ENCODE peak calls at places on chromosomes 5 and 9, in ten cellular contexts. X is nephron progenitor cell; R is amniotic stem cell; J is cardiac fibroblast; N is kidney; Q is GM04504; K is stimulated activated CD4-positive, alpha-beta T cell treated with anti-CD3 and anti-CD28 coated beads, Interleukin-12 subunit alpha, Interleukin-12 subunit beta, amount 100 ng/mL, for 48 hours; L is progenitor cell of endocrine pancreas; O is endodermal cell; F is T-helper 1 cell. P is an unnamed sample.

GRCh38 chr5:141878186-141878770 is at the start of gene PCDH1:
- DNase-seq in X (peak), R (no peak), J (peak), N (peak), Q (no peak), K (no peak), L (peak), O (no peak), F (no peak), P (peak)

GRCh38 chr5:172235132-172235780 is 41.3 kb downstream of the EFCAB9 start:
- DNase-seq in X (no peak), R (no peak), J (peak), N (no peak), Q (peak), K (no peak), L (no peak), O (no peak), F (peak), P (peak)

GRCh38 chr9:85645909-85646627 is 95.7 kb downstream of the AGTPBP1 start:
- DNase-seq in X (no peak), R (no peak), J (no peak), N (no peak), Q (no peak), K (no peak), L (no peak), O (no peak), F (peak), P (no peak)

GRCh38 chr9:10238087-10238486 is 374.7 kb downstream of the PTPRD start:
- DNase-seq in X (no peak), R (no peak), J (no peak), N (no peak), Q (no peak), K (no peak), L (no peak), O (no peak), F (no peak), P (peak)

GRCh38 chr5:154652746-154653417 is 102.3 kb upstream of the LARP1 start:
- DNase-seq in X (no peak), R (no peak), J (peak), N (peak), Q (no peak), K (no peak), L (no peak), O (no peak), F (no peak), P (peak)

GRCh38 chr5:166726406-166726805 is 1565.0 kb upstream of the WWC1 start:
- DNase-seq in X (no peak), R (no peak), J (no peak), N (no peak), Q (no peak), K (no peak), L (no peak), O (peak), F (no peak), P (no peak)

GRCh38 chr5:101543780-101544179 is 640.7 kb upstream of the ST8SIA4 start:
- DNase-seq in X (no peak), R (no peak), J (no peak), N (no peak), Q (no peak), K (no peak), L (no peak), O (no peak), F (no peak), P (peak)

GRCh38 chr9:89427621-89428221 is 70.2 kb downstream of the SEMA4D start:
- DNase-seq in X (no peak), R (no peak), J (no peak), N (peak), Q (no peak), K (peak), L (no peak), O (no peak), F (peak), P (no peak)

GRCh38 chr5:167814828-167815227 is 476.6 kb upstream of the WWC1 start:
- DNase-seq in X (no peak), R (peak), J (peak), N (no peak), Q (peak), K (no peak), L (no peak), O (peak), F (no peak), P (peak)

GRCh38 chr5:108415726-108416125 is 33.8 kb upstream of the FBXL17 start:
- DNase-seq in X (no peak), R (no peak), J (no peak), N (no peak), Q (no peak), K (no peak), L (no peak), O (no peak), F (no peak), P (no peak)

GRCh38 chr5:143812085-143812705 is at the start of gene HMHB1:
- DNase-seq in X (no peak), R (no peak), J (no peak), N (peak), Q (no peak), K (no peak), L (no peak), O (no peak), F (peak), P (no peak)

GRCh38 chr9:129385615-129385934 is 207.5 kb upstream of the IER5L start:
- DNase-seq in X (no peak), R (no peak), J (no peak), N (peak), Q (no peak), K (no peak), L (no peak), O (no peak), F (no peak), P (no peak)

GRCh38 chr5:102600964-102601363 is 102.2 kb upstream of the SLCO6A1 start:
- DNase-seq in X (no peak), R (no peak), J (peak), N (no peak), Q (no peak), K (no peak), L (no peak), O (no peak), F (no peak), P (peak)

GRCh38 chr9:85425153-85425611 is 316.6 kb downstream of the AGTPBP1 start:
- DNase-seq in X (peak), R (no peak), J (peak), N (peak), Q (no peak), K (peak), L (peak), O (peak), F (peak), P (peak)

P was measured in choroid plexus epithelial cell.